ENCODE peak calls at places on chromosome 2, in eight cellular contexts. E is uterus; S is iPS-NIHi11; T is bronchial epithelial cell; B is NCI-H774; V is A549; W is substantia nigra; P is activated CD8-positive, alpha-beta T cell treated with anti-CD3 and anti-CD28 coated beads for 36 hours. Z is an unnamed sample.

GRCh38 chr2:99880148-99880983 is 262.0 kb downstream of the AFF3 start:
- DNase-seq in E (no peak), S (no peak), T (peak; percentile 63), B (no peak), V (no peak), W (no peak), P (no peak), Z (no peak)

GRCh38 chr2:200631287-200631686 is 45.5 kb downstream of the AOX1 start:
- DNase-seq in E (no peak), S (no peak), T (no peak), B (no peak), V (no peak), W (no peak), P (no peak), Z (no peak)

GRCh38 chr2:157625311-157625710 is 3.4 kb downstream of the ACVR1C start:
- DNase-seq in E (no peak), S (no peak), T (no peak), B (no peak), V (no peak), W (no peak), P (peak; percentile 14), Z (peak; percentile 36)

GRCh38 chr2:165573534-165574461 is 104.3 kb downstream of the CSRNP3 start:
- DNase-seq in E (peak; percentile 30), S (peak; percentile 74), T (peak; percentile 57), B (peak; percentile 82), V (no peak), W (peak; percentile 76), P (no peak), Z (no peak)

GRCh38 chr2:72887836-72888437 is 729 bp downstream of the SPR start:
- DNase-seq in E (peak; percentile 89), S (peak; percentile 88), T (peak; percentile 76), B (peak; percentile 77), V (peak; percentile 85), W (peak; percentile 79), P (peak; percentile 68), Z (peak; percentile 63)

GRCh38 chr2:212995920-212996319 is 155.5 kb downstream of the IKZF2 start:
- DNase-seq in E (no peak), S (no peak), T (peak; percentile 60), B (no peak), V (no peak), W (no peak), P (no peak), Z (no peak)

GRCh38 chr2:238914648-238915015 is 66.7 kb downstream of the TWIST2 start:
- DNase-seq in E (no peak), S (no peak), T (peak; percentile 67), B (no peak), V (no peak), W (no peak), P (no peak), Z (no peak)

GRCh38 chr2:160199053-160199452 is 1.0 kb downstream of the ITGB6 start:
- DNase-seq in E (no peak), S (no peak), T (no peak), B (no peak), V (no peak), W (no peak), P (no peak), Z (no peak)

GRCh38 chr2:10279946-10280463 is 22.7 kb upstream of the HPCAL1 start:
- DNase-seq in E (no peak), S (no peak), T (no peak), B (no peak), V (no peak), W (no peak), P (no peak), Z (no peak)

GRCh38 chr2:45872211-45872610 is 220.7 kb downstream of the PRKCE start:
- DNase-seq in E (no peak), S (no peak), T (no peak), B (no peak), V (no peak), W (no peak), P (no peak), Z (no peak)

GRCh38 chr2:29920631-29921559 is 491 bp downstream of the ALK start:
- DNase-seq in E (no peak), S (no peak), T (no peak), B (no peak), V (peak; percentile 33), W (peak; percentile 10), P (peak; percentile 9), Z (no peak)

GRCh38 chr2:186941853-186942252 is 92.9 kb upstream of the ZSWIM2 start:
- DNase-seq in E (no peak), S (no peak), T (no peak), B (no peak), V (no peak), W (no peak), P (no peak), Z (no peak)

GRCh38 chr2:75607988-75608683 is 38.4 kb upstream of the MRPL19 start:
- DNase-seq in E (no peak), S (peak; percentile 41), T (no peak), B (no peak), V (no peak), W (no peak), P (no peak), Z (no peak)

GRCh38 chr2:12257476-12257875 is 459.3 kb upstream of the TRIB2 start:
- DNase-seq in E (no peak), S (no peak), T (no peak), B (no peak), V (no peak), W (no peak), P (no peak), Z (no peak)

GRCh38 chr2:144183744-144184143 is 336.2 kb downstream of the ZEB2 start:
- DNase-seq in E (no peak), S (no peak), T (no peak), B (no peak), V (no peak), W (no peak), P (peak; percentile 92), Z (peak; percentile 77)

GRCh38 chr2:127671557-127672302 is 3.6 kb downstream of the LIMS2 start:
- DNase-seq in E (no peak), S (peak; percentile 2), T (no peak), B (no peak), V (no peak), W (no peak), P (no peak), Z (no peak)

GRCh38 chr2:239934571-239935171 is 90.5 kb downstream of the NDUFA10 start:
- DNase-seq in E (peak; percentile 61), S (peak; percentile 80), T (peak; percentile 30), B (peak; percentile 25), V (no peak), W (peak; percentile 78), P (peak; percentile 81), Z (peak; percentile 51)

GRCh38 chr2:207256476-207257207 is 90.9 kb upstream of the KLF7 start:
- DNase-seq in E (no peak), S (no peak), T (no peak), B (no peak), V (no peak), W (peak; percentile 5), P (no peak), Z (no peak)

Z was measured in naive thymus-derived CD4-positive, alpha-beta T cell.